ENCODE peak calls at places on chromosomes 16 and 17, in nine cellular contexts. N is anterior cingulate cortex, L is suprapubic skin, H is Right ventricle myocardium superior, I is upper lobe of right lung, E is body of pancreas, R is lung, V is uterus, D is hippocampal formation. F is an unnamed sample.
A peak's percentile ranks its signal among the peaks of the same experiment; 100 is the strongest.

GRCh38 chr17:10156579-10157488 is 41.6 kb downstream of the GAS7 start:
- DNase-seq in N (no peak), L (no peak), H (peak; percentile 62), I (peak; percentile 81), E (no peak), R (peak; percentile 57), V (no peak), D (peak; percentile 40), F (peak; percentile 12)

GRCh38 chr17:75769536-75769935 is 4.5 kb upstream of the GALK1 start:
- DNase-seq in N (no peak), L (no peak), H (no peak), I (no peak), E (no peak), R (no peak), V (no peak), D (no peak), F (peak; percentile 5)

GRCh38 chr17:43608313-43608712 is 53.4 kb downstream of the MEOX1 start:
- DNase-seq in N (no peak), L (no peak), H (no peak), I (no peak), E (no peak), R (no peak), V (no peak), D (no peak), F (no peak)

GRCh38 chr17:74757502-74757901 is 9.1 kb downstream of the NHERF1 start:
- DNase-seq in N (peak; percentile 34), L (no peak), H (peak; percentile 79), I (no peak), E (peak; percentile 72), R (no peak), V (no peak), D (peak; percentile 22), F (no peak)

GRCh38 chr16:50024207-50024606 is 818 bp upstream of the CNEP1R1 start:
- DNase-seq in N (no peak), L (no peak), H (no peak), I (no peak), E (no peak), R (no peak), V (peak; percentile 17), D (no peak), F (no peak)

GRCh38 chr16:49969356-49970030 is 55.5 kb upstream of the CNEP1R1 start:
- DNase-seq in N (no peak), L (no peak), H (peak; percentile 47), I (no peak), E (no peak), R (no peak), V (no peak), D (no peak), F (no peak)

GRCh38 chr17:67602974-67603373 is 114.8 kb upstream of the NOL11 start:
- DNase-seq in N (no peak), L (peak; percentile 26), H (no peak), I (no peak), E (peak; percentile 37), R (no peak), V (no peak), D (no peak), F (no peak)

GRCh38 chr17:50375858-50376538 is 3.0 kb downstream of the EME1 start:
- DNase-seq in N (no peak), L (no peak), H (no peak), I (no peak), E (no peak), R (no peak), V (no peak), D (no peak), F (no peak)

GRCh38 chr17:83058478-83059167 is 20.8 kb upstream of the METRNL start:
- DNase-seq in N (no peak), L (no peak), H (no peak), I (peak; percentile 61), E (no peak), R (no peak), V (peak; percentile 11), D (no peak), F (no peak)

GRCh38 chr16:87569601-87570559 is 32.4 kb upstream of the JPH3 start:
- DNase-seq in N (no peak), L (no peak), H (no peak), I (no peak), E (no peak), R (no peak), V (no peak), D (no peak), F (no peak)

GRCh38 chr17:3834811-3835210 is 11.2 kb downstream of the NCBP3 start:
- DNase-seq in N (no peak), L (no peak), H (no peak), I (no peak), E (no peak), R (no peak), V (no peak), D (no peak), F (no peak)

GRCh38 chr17:17322516-17323510 is 19.6 kb downstream of the NT5M start:
- DNase-seq in N (no peak), L (no peak), H (peak; percentile 32), I (peak; percentile 51), E (no peak), R (no peak), V (no peak), D (no peak), F (no peak)

GRCh38 chr16:63461248-63461841 is 1425.1 kb upstream of the CDH8 start:
- DNase-seq in N (no peak), L (no peak), H (no peak), I (no peak), E (no peak), R (no peak), V (peak; percentile 27), D (peak; percentile 7), F (peak; percentile 44)

GRCh38 chr17:20059728-20060188 is 50.6 kb downstream of the SPECC1 start:
- DNase-seq in N (no peak), L (no peak), H (no peak), I (no peak), E (no peak), R (no peak), V (no peak), D (no peak), F (no peak)

GRCh38 chr17:65564793-65565192 is 3.3 kb upstream of the AXIN2 start:
- DNase-seq in N (no peak), L (no peak), H (peak; percentile 43), I (no peak), E (peak; percentile 76), R (no peak), V (peak; percentile 71), D (peak; percentile 8), F (peak; percentile 58)

GRCh38 chr16:7839568-7839967 is 506.9 kb downstream of the RBFOX1 start:
- DNase-seq in N (no peak), L (no peak), H (no peak), I (no peak), E (no peak), R (no peak), V (no peak), D (no peak), F (no peak)

GRCh38 chr16:81723098-81723723 is 55.9 kb upstream of the PLCG2 start:
- DNase-seq in N (no peak), L (no peak), H (no peak), I (no peak), E (peak; percentile 53), R (no peak), V (peak; percentile 50), D (peak; percentile 31), F (no peak)

GRCh38 chr16:31400191-31400590 is 7.1 kb downstream of the ITGAD start:
- DNase-seq in N (no peak), L (no peak), H (no peak), I (no peak), E (no peak), R (no peak), V (no peak), D (no peak), F (no peak)

GRCh38 chr16:67995423-67995822 is 3.9 kb downstream of the DPEP2 start:
- DNase-seq in N (no peak), L (no peak), H (no peak), I (no peak), E (no peak), R (no peak), V (no peak), D (no peak), F (no peak)

GRCh38 chr17:14621826-14622621 is 321.1 kb downstream of the HS3ST3B1 start:
- DNase-seq in N (no peak), L (no peak), H (no peak), I (no peak), E (no peak), R (no peak), V (no peak), D (no peak), F (no peak)

GRCh38 chr16:19392352-19392751 is 25.3 kb upstream of the TMC5 start:
- DNase-seq in N (no peak), L (no peak), H (no peak), I (no peak), E (no peak), R (no peak), V (no peak), D (no peak), F (no peak)

GRCh38 chr17:40086150-40087044 is 14.0 kb downstream of the NR1D1 start:
- DNase-seq in N (no peak), L (no peak), H (peak; percentile 77), I (peak; percentile 80), E (peak; percentile 68), R (no peak), V (peak; percentile 57), D (no peak), F (no peak)

GRCh38 chr17:16100737-16101400 is 101.2 kb downstream of the TTC19 start:
- DNase-seq in N (no peak), L (no peak), H (no peak), I (no peak), E (no peak), R (no peak), V (no peak), D (no peak), F (no peak)

GRCh38 chr17:4786111-4786491 is at the start of gene VMO1:
- DNase-seq in N (no peak), L (no peak), H (no peak), I (no peak), E (peak; percentile 24), R (no peak), V (peak; percentile 37), D (no peak), F (no peak)